ENCODE peak calls at places on chromosomes 16 and 17, in four cellular contexts. T, W, X and J are unnamed samples.

GRCh38 chr16:67247698-67248400 is 568 bp upstream of the FHOD1 start:
- DNase-seq in T (no peak), W (no peak), X (no peak), J (no peak)

GRCh38 chr17:37310940-37311339 is 64.8 kb upstream of the C17orf78 start:
- DNase-seq in T (no peak), W (no peak), X (no peak), J (no peak)

GRCh38 chr17:67111808-67112207 is 67.5 kb downstream of the CACNG1 start:
- DNase-seq in T (no peak), W (no peak), X (no peak), J (no peak)

GRCh38 chr17:59357929-59358328 is 26.5 kb downstream of the YPEL2 start:
- DNase-seq in T (no peak), W (no peak), X (no peak), J (no peak)

GRCh38 chr16:66357523-66357928 is 9.0 kb upstream of the CDH5 start:
- DNase-seq in T (no peak), W (no peak), X (peak; percentile 87), J (peak; percentile 36)

GRCh38 chr16:89256651-89257254 is 39.2 kb downstream of the ZNF778 start:
- DNase-seq in T (no peak), W (peak; percentile 55), X (peak; percentile 89), J (peak; percentile 26)

GRCh38 chr16:89730610-89731234 is 9.4 kb downstream of the ZNF276 start:
- DNase-seq in T (no peak), W (no peak), X (no peak), J (no peak)

GRCh38 chr17:42027961-42028790 is 8.3 kb downstream of the NKIRAS2 start:
- DNase-seq in T (no peak), W (no peak), X (peak; percentile 92), J (no peak)

GRCh38 chr17:28371245-28372202 is at the start of gene SARM1:
- DNase-seq in T (peak; percentile 30), W (peak; percentile 67), X (peak; percentile 99), J (peak; percentile 40)

GRCh38 chr17:5941258-5941657 is 128.9 kb upstream of the WSCD1 start:
- DNase-seq in T (no peak), W (no peak), X (no peak), J (no peak)

GRCh38 chr17:77802811-77803220 is 155.7 kb upstream of the TNRC6C start:
- DNase-seq in T (no peak), W (no peak), X (peak; percentile 73), J (no peak)

GRCh38 chr17:58531661-58532554 is 17.5 kb upstream of the MTMR4 start:
- DNase-seq in T (no peak), W (peak; percentile 71), X (peak; percentile 83), J (peak; percentile 32)

GRCh38 chr17:2015314-2015713 is 9.8 kb downstream of the RTN4RL1 start:
- DNase-seq in T (no peak), W (no peak), X (no peak), J (no peak)

GRCh38 chr17:73706428-73706827 is 62.2 kb upstream of the SDK2 start:
- DNase-seq in T (no peak), W (no peak), X (no peak), J (no peak)

GRCh38 chr17:74118504-74118903 is 85.0 kb upstream of the RPL38 start:
- DNase-seq in T (no peak), W (peak; percentile 12), X (peak; percentile 87), J (no peak)

GRCh38 chr16:56401482-56401881 is 23.9 kb downstream of the AMFR start:
- DNase-seq in T (no peak), W (no peak), X (peak; percentile 66), J (no peak)

GRCh38 chr16:85249418-85249817 is 137.1 kb upstream of the CIBAR2 start:
- DNase-seq in T (no peak), W (no peak), X (no peak), J (no peak)

GRCh38 chr16:69724981-69725479 is 1.3 kb downstream of the NQO1 start:
- DNase-seq in T (no peak), W (no peak), X (peak; percentile 12), J (no peak)

GRCh38 chr17:9228408-9229159 is 207.3 kb downstream of the NTN1 start:
- DNase-seq in T (no peak), W (no peak), X (no peak), J (no peak)

GRCh38 chr17:73251871-73252270 is 9.8 kb downstream of the CPSF4L start:
- DNase-seq in T (no peak), W (no peak), X (no peak), J (no peak)

GRCh38 chr17:15083225-15083624 is 181.9 kb downstream of the PMP22 start:
- DNase-seq in T (no peak), W (no peak), X (no peak), J (no peak)

GRCh38 chr17:36978810-36979584 is 30.2 kb downstream of the AATF start:
- DNase-seq in T (no peak), W (no peak), X (no peak), J (no peak)

GRCh38 chr16:80938035-80938927 is 68.4 kb downstream of the CMC2 start:
- DNase-seq in T (no peak), W (no peak), X (peak; percentile 70), J (peak; percentile 65)

GRCh38 chr17:74565116-74565515 is 2.2 kb downstream of the CD300H start:
- DNase-seq in T (no peak), W (no peak), X (no peak), J (no peak)

GRCh38 chr16:16086653-16087446 is 136.4 kb downstream of the ABCC6 start:
- DNase-seq in T (no peak), W (no peak), X (no peak), J (peak; percentile 46)

GRCh38 chr17:77479817-77480508 is 339.2 kb downstream of the SEC14L1 start:
- DNase-seq in T (no peak), W (no peak), X (peak; percentile 56), J (no peak)

GRCh38 chr17:74767111-74767516 is 9.0 kb downstream of the NAT9 start:
- DNase-seq in T (no peak), W (no peak), X (no peak), J (no peak)

GRCh38 chr17:83149761-83150251 is 70.4 kb downstream of the METRNL start:
- DNase-seq in T (no peak), W (no peak), X (no peak), J (no peak)

GRCh38 chr16:67969286-67970039 is 1.0 kb upstream of the SLC12A4 start:
- DNase-seq in T (no peak), W (no peak), X (peak; percentile 81), J (no peak)

GRCh38 chr16:71854369-71854948 is 8.7 kb downstream of the ATXN1L start:
- DNase-seq in T (no peak), W (no peak), X (no peak), J (no peak)

GRCh38 chr17:2253768-2254406 is 49.7 kb downstream of the SMG6 start:
- DNase-seq in T (no peak), W (no peak), X (no peak), J (no peak)

GRCh38 chr16:47924950-47925349 is 230.8 kb downstream of the ABCC12 start:
- DNase-seq in T (no peak), W (no peak), X (no peak), J (no peak)

DNA sequence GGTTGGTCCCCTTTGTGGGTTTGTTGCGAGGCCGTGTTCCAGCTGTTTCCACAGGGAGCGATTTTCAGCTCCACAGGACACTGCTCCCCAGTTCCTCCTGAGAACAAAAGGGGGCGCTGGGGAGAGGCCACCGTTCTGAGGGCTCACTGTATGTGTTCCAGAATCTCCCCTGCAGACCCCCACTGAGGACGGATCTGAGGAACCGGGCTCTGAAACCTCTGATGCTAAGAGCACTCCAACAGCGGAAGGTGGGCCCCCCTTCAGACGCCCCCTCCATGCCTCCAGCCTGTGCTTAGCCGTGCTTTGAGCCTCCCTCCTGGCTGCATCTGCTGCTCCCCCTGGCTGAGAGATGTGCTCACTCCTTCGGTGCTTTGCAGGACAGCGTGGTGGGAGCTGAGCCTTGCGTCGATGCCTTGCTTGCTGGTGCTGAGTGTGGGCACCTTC is 27.3 kb upstream of the STH start:
- DNase-seq in T (no peak), W (no peak), X (peak; percentile 65), J (no peak)
- TF ChIP-seq CTCF in T (no peak), W (no peak), X (peak; percentile 83), J (no peak)

GRCh38 chr17:30541802-30542201 is 64.6 kb downstream of the GOSR1 start:
- DNase-seq in T (no peak), W (no peak), X (no peak), J (no peak)

GRCh38 chr17:30548189-30548588 is 71.0 kb downstream of the GOSR1 start:
- DNase-seq in T (no peak), W (no peak), X (no peak), J (no peak)

GRCh38 chr17:30547778-30548177 is 70.6 kb downstream of the GOSR1 start:
- DNase-seq in T (no peak), W (no peak), X (no peak), J (no peak)

GRCh38 chr17:30545024-30545423 is 67.8 kb downstream of the GOSR1 start:
- DNase-seq in T (no peak), W (no peak), X (no peak), J (no peak)

DNA sequence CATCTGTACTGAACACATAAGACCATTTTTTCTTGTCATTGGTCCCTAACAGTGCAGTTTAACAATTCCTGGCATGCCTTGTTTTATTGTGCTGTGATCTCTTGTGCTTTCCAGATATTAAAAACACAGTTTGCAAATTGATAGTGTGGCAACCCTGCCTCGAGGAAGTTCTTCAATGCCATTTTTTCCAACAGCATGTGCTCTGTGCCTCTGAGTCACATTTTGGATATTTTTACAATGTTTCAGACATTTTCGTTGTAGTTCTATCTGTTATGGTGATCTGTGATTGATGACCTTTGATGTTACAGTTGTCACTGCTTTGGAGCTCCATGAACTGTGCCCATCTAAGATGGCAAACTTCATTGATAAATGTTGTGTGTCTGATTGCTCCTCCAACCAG is 66.2 kb downstream of the GOSR1 start:
- DNase-seq in T (no peak), W (no peak), X (no peak), J (no peak)
- TF ChIP-seq POLR2AphosphoS5 in T (no peak), W (no peak), X (no peak), J (no peak)

GRCh38 chr17:20787281-20787680 is 207.8 kb downstream of the CDRT15L2 start:
- DNase-seq in T (no peak), W (no peak), X (no peak), J (no peak)
- H3K4me3 ChIP-seq in T (no peak overlapping the region), W (no peak overlapping the region), X (no peak overlapping the region), J (no peak overlapping the region)

DNA sequence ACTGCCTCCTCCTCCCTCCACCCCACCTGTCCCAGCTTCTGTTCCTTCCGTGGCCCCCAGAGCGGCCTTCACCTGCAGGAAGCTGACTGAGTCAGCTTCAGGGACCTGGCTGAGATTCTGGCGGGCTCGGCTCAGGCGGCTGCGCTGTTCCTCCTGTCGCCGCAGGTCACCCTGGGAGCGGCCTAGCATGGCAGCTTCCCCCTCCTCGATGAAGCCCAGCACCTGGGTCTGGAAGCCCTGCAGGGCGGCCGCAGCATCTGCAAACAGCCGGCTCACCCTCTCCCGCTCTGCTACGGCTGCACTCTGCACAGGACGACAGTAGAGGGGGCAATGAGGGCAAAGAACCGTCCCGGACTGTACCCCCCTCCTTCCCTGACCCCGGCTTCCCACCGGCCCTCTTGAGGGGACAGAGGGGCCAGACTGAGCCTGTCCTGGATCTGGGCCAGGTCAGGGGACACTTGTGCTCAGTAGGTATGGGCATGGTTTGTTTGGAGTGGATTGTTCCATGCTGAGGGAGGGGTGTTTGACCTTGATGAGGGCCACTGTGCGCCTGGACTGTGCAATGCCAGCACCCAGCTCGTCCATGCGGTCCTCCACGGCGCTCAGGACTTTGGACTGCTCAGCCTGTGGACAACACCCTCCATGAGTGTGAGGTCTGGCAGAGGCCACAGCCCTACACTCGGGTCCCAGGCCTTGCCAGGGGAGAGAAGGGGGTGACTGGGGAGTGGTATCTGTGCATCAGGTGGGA is 2.0 kb downstream of the TRIM47 start:
- DNase-seq in T (no peak), W (peak; percentile 78), X (peak; percentile 80), J (no peak)
- TF ChIP-seq CTCF in T (no peak), W (no peak), X (peak; percentile 43), J (peak; percentile 39)